ENCODE peak calls at places on chromosomes 3 and 15, in nine cellular contexts. P, U, C, O, H, J, F, B and N are unnamed samples.

GRCh38 chr3:190070623-190071347 is 49.9 kb downstream of the P3H2 start:
- DNase-seq in P (peak; percentile 51), U (no peak), C (no peak), O (no peak), H (no peak), J (no peak), F (no peak), B (no peak), N (no peak)

GRCh38 chr15:47300035-47300434 is 417.3 kb upstream of the SEMA6D start:
- DNase-seq in P (no peak), U (no peak), C (no peak), O (no peak), H (no peak), J (no peak), F (no peak), B (no peak), N (no peak)

GRCh38 chr3:72814308-72814707 is 33.9 kb downstream of the SHQ1 start:
- DNase-seq in P (no peak), U (no peak), C (no peak), O (no peak), H (no peak), J (no peak), F (no peak), B (no peak), N (no peak)

GRCh38 chr15:81313686-81314085 is 10.3 kb downstream of the STARD5 start:
- DNase-seq in P (no peak), U (no peak), C (no peak), O (peak; percentile 57), H (no peak), J (no peak), F (no peak), B (no peak), N (no peak)

GRCh38 chr3:115436767-115437301 is 186.5 kb upstream of the GAP43 start:
- DNase-seq in P (peak; percentile 80), U (peak; percentile 97), C (peak; percentile 58), O (peak; percentile 97), H (no peak), J (no peak), F (peak; percentile 24), B (no peak), N (no peak)

GRCh38 chr3:160739079-160739478 is 17.0 kb upstream of the PPM1L start:
- DNase-seq in P (no peak), U (peak; percentile 10), C (no peak), O (no peak), H (no peak), J (no peak), F (no peak), B (no peak), N (no peak)

GRCh38 chr3:32743934-32744333 is 58.9 kb downstream of the CNOT10 start:
- DNase-seq in P (no peak), U (peak; percentile 16), C (no peak), O (no peak), H (peak; percentile 44), J (no peak), F (no peak), B (no peak), N (no peak)

GRCh38 chr3:64220161-64220560 is 5.1 kb downstream of the PRICKLE2 start:
- DNase-seq in P (peak; percentile 19), U (peak; percentile 80), C (no peak), O (no peak), H (no peak), J (no peak), F (no peak), B (no peak), N (no peak)

GRCh38 chr3:41040256-41040655 is 159.0 kb upstream of the CTNNB1 start:
- DNase-seq in P (no peak), U (no peak), C (peak; percentile 1), O (no peak), H (no peak), J (no peak), F (no peak), B (no peak), N (no peak)

GRCh38 chr3:195356151-195357086 is 85.5 kb upstream of the XXYLT1 start:
- DNase-seq in P (no peak), U (no peak), C (peak; percentile 53), O (no peak), H (no peak), J (no peak), F (no peak), B (no peak), N (no peak)

GRCh38 chr3:122322095-122323075 is 2.7 kb upstream of the CSTA start:
- DNase-seq in P (no peak), U (no peak), C (no peak), O (no peak), H (no peak), J (no peak), F (no peak), B (no peak), N (no peak)

GRCh38 chr3:65448120-65448519 is 590.6 kb downstream of the MAGI1 start:
- DNase-seq in P (no peak), U (no peak), C (no peak), O (no peak), H (no peak), J (no peak), F (no peak), B (no peak), N (no peak)

GRCh38 chr3:45554001-45554691 is 40.4 kb upstream of the LIMD1 start:
- DNase-seq in P (no peak), U (no peak), C (peak; percentile 72), O (no peak), H (peak; percentile 46), J (peak; percentile 26), F (no peak), B (no peak), N (no peak)

GRCh38 chr3:188126271-188126670 is 27.7 kb upstream of the LPP start:
- DNase-seq in P (no peak), U (peak; percentile 57), C (no peak), O (no peak), H (no peak), J (no peak), F (no peak), B (no peak), N (no peak)

GRCh38 chr15:78660584-78660983 is 19.6 kb upstream of the CHRNB4 start:
- DNase-seq in P (no peak), U (no peak), C (no peak), O (no peak), H (no peak), J (no peak), F (no peak), B (no peak), N (no peak)

GRCh38 chr3:176739169-176739568 is 458.1 kb downstream of the TBL1XR1 start:
- DNase-seq in P (peak; percentile 26), U (no peak), C (no peak), O (no peak), H (no peak), J (no peak), F (no peak), B (no peak), N (no peak)

GRCh38 chr15:89090791-89091666 is 2.8 kb downstream of the ABHD2 start:
- DNase-seq in P (peak; percentile 83), U (peak; percentile 92), C (no peak), O (peak; percentile 53), H (peak; percentile 45), J (no peak), F (no peak), B (peak; percentile 42), N (peak; percentile 89)

GRCh38 chr3:196604548-196604947 is 34.9 kb upstream of the NRROS start:
- DNase-seq in P (no peak), U (no peak), C (peak; percentile 29), O (no peak), H (no peak), J (no peak), F (no peak), B (no peak), N (no peak)

GRCh38 chr15:39887832-39888231 is 32.2 kb downstream of the GPR176 start:
- DNase-seq in P (peak; percentile 76), U (peak; percentile 55), C (peak; percentile 69), O (peak; percentile 65), H (peak; percentile 70), J (no peak), F (peak; percentile 3), B (no peak), N (no peak)

GRCh38 chr3:53688066-53688465 is 158.2 kb downstream of the CHDH start:
- DNase-seq in P (no peak), U (no peak), C (no peak), O (no peak), H (no peak), J (no peak), F (no peak), B (no peak), N (no peak)

GRCh38 chr3:157123621-157124020 is 36.3 kb downstream of the CCNL1 start:
- DNase-seq in P (peak; percentile 35), U (peak; percentile 60), C (peak; percentile 15), O (peak; percentile 79), H (peak; percentile 64), J (no peak), F (no peak), B (no peak), N (no peak)

GRCh38 chr3:61035573-61035972 is 215.7 kb downstream of the FHIT start:
- DNase-seq in P (no peak), U (no peak), C (no peak), O (no peak), H (no peak), J (no peak), F (no peak), B (no peak), N (no peak)
- H3K9me3 ChIP-seq in P (no peaks in the 10 kb centered on the region), U (no peaks in the 10 kb centered on the region), C (peaks cover 18% of the 10 kb centered on the region), O (no peaks in the 10 kb centered on the region), H (no peaks in the 10 kb centered on the region), J (no peaks in the 10 kb centered on the region), F (no peaks in the 10 kb centered on the region), B (no peaks in the 10 kb centered on the region), N (no peaks in the 10 kb centered on the region)

DNA sequence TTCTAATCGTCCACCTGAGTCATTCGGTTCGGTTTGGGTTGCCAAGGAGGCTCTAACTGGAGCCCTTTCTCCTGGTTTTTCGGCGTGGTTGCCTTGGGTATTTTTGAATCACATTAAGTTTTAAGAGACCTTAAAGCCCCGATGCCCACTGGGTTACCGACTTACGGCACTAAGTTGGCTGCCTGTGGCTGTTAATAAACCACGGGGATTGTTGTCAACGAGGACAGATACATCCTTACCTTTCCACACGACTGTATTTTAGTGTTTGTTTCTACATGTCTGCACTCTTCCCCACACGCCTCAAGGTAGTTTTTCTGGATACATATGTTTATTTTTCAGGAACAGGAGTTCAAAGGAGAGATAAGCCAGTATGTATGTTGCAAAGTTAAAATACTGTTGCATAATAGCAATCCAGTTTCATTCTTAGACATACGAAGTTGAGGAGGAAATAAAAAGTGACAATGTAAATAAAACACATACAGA is 1.2 kb upstream of the ANP32A start:
- DNase-seq in P (peak; percentile 60), U (peak; percentile 65), C (peak; percentile 59), O (peak; percentile 49), H (peak; percentile 35), J (no peak), F (no peak), B (no peak), N (no peak)
- H3K9ac ChIP-seq in P (no peak overlapping the region), U (peak overlapping the region; percentile 97), C (peak overlapping the region; percentile 49), O (peak overlapping the region; percentile 60), H (peak overlapping the region; percentile 85), J (peak overlapping the region; percentile 96), F (peak overlapping the region; percentile 91), B (peak overlapping the region; percentile 96), N (peak overlapping the region; percentile 43)

GRCh38 chr15:62482715-62483429 is 317.8 kb upstream of the C2CD4B start:
- DNase-seq in P (peak; percentile 5), U (peak; percentile 81), C (peak; percentile 94), O (peak; percentile 35), H (no peak), J (peak; percentile 14), F (peak; percentile 24), B (peak; percentile 74), N (no peak)
- H3K27ac ChIP-seq in P (no peak overlapping the region), U (peak overlapping the region; percentile 65), C (no peak overlapping the region), O (no peak overlapping the region), H (no peak overlapping the region), J (no peak overlapping the region), F (no peak overlapping the region), B (peak overlapping the region; percentile 51), N (no peak overlapping the region)

GRCh38 chr15:25250906-25251622 is 187.8 kb downstream of the UBE3A start:
- DNase-seq in P (no peak), U (no peak), C (no peak), O (no peak), H (no peak), J (no peak), F (no peak), B (no peak), N (no peak)
- H3K9me3 ChIP-seq in P (peaks cover 6% of the 10 kb centered on the region), U (no peaks in the 10 kb centered on the region), C (peaks cover 25% of the 10 kb centered on the region), O (peaks cover 47% of the 10 kb centered on the region), H (no peaks in the 10 kb centered on the region), J (no peaks in the 10 kb centered on the region), F (peaks cover 5% of the 10 kb centered on the region), B (no peaks in the 10 kb centered on the region), N (peaks cover 3% of the 10 kb centered on the region)